ENCODE peak calls at places on chromosomes 3 and 15, in eight cellular contexts. C, U, A, S, F, X, N and P are unnamed samples.

GRCh38 chr15:84979651-84980050 is 2.0 kb upstream of the PDE8A start:
- DNase-seq in C (peak; percentile 68), U (no peak), A (no peak), S (no peak), F (no peak), X (no peak), N (no peak), P (no peak)

GRCh38 chr15:59812185-59812870 is 123.2 kb upstream of the BNIP2 start:
- DNase-seq in C (no peak), U (no peak), A (no peak), S (no peak), F (no peak), X (no peak), N (no peak), P (peak; percentile 91)

GRCh38 chr15:48058371-48058770 is 62.4 kb upstream of the SLC24A5 start:
- DNase-seq in C (no peak), U (no peak), A (no peak), S (no peak), F (no peak), X (no peak), N (no peak), P (peak; percentile 49)

GRCh38 chr15:33908396-33908795 is 59.9 kb upstream of the CHRM5 start:
- DNase-seq in C (no peak), U (no peak), A (no peak), S (no peak), F (peak; percentile 14), X (no peak), N (peak; percentile 34), P (no peak)

GRCh38 chr15:52134502-52135144 is 22.0 kb upstream of the BCL2L10 start:
- DNase-seq in C (no peak), U (no peak), A (no peak), S (no peak), F (no peak), X (no peak), N (no peak), P (no peak)

GRCh38 chr3:11195721-11196332 is 41.5 kb downstream of the HRH1 start:
- DNase-seq in C (no peak), U (no peak), A (no peak), S (no peak), F (peak; percentile 69), X (no peak), N (peak; percentile 79), P (peak; percentile 15)

GRCh38 chr3:160226740-160227048 is 1.5 kb downstream of the C3orf80 start:
- DNase-seq in C (no peak), U (no peak), A (no peak), S (no peak), F (no peak), X (no peak), N (no peak), P (no peak)

GRCh38 chr3:108089544-108089943 is 1.3 kb downstream of the CD47 start:
- DNase-seq in C (no peak), U (no peak), A (no peak), S (peak; percentile 18), F (peak; percentile 39), X (no peak), N (no peak), P (no peak)

GRCh38 chr3:40800343-40800742 is 275.6 kb downstream of the ZNF621 start:
- DNase-seq in C (no peak), U (peak; percentile 99), A (peak; percentile 2), S (peak; percentile 55), F (peak; percentile 2), X (no peak), N (peak; percentile 97), P (no peak)

GRCh38 chr15:70328137-70329115 is 230.7 kb upstream of the TLE3 start:
- DNase-seq in C (peak; percentile 44), U (no peak), A (no peak), S (peak; percentile 35), F (peak; percentile 55), X (no peak), N (peak; percentile 94), P (no peak)

GRCh38 chr3:72446406-72447058 is 401.7 kb downstream of the SHQ1 start:
- DNase-seq in C (no peak), U (no peak), A (no peak), S (peak; percentile 34), F (peak; percentile 49), X (no peak), N (peak; percentile 29), P (no peak)

GRCh38 chr15:72961326-72961725 is 90.9 kb upstream of the NEO1 start:
- DNase-seq in C (no peak), U (no peak), A (no peak), S (no peak), F (no peak), X (no peak), N (no peak), P (no peak)

GRCh38 chr3:195697582-195698324 is 23.0 kb upstream of the MUC20 start:
- DNase-seq in C (no peak), U (no peak), A (no peak), S (no peak), F (peak; percentile 39), X (no peak), N (peak; percentile 98), P (no peak)

GRCh38 chr3:99639579-99639978 is 1.2 kb downstream of the COL8A1 start:
- DNase-seq in C (no peak), U (no peak), A (no peak), S (no peak), F (no peak), X (no peak), N (no peak), P (peak; percentile 4)

GRCh38 chr15:44435893-44436667 is 8.7 kb downstream of the CTDSPL2 start:
- DNase-seq in C (no peak), U (no peak), A (no peak), S (no peak), F (peak; percentile 29), X (no peak), N (no peak), P (no peak)

GRCh38 chr3:113695426-113695817 is 1.0 kb downstream of the USF3 start:
- DNase-seq in C (no peak), U (no peak), A (no peak), S (peak; percentile 10), F (no peak), X (no peak), N (peak; percentile 35), P (no peak)

GRCh38 chr3:4505688-4506558 is 12.8 kb downstream of the ITPR1 start:
- DNase-seq in C (no peak), U (no peak), A (no peak), S (no peak), F (no peak), X (no peak), N (no peak), P (no peak)

GRCh38 chr3:126908752-126909275 is 74.1 kb upstream of the PLXNA1 start:
- DNase-seq in C (no peak), U (no peak), A (no peak), S (peak; percentile 53), F (peak; percentile 36), X (no peak), N (no peak), P (no peak)

GRCh38 chr3:17743660-17743995 is 1.2 kb upstream of the TBC1D5 start:
- DNase-seq in C (no peak), U (no peak), A (no peak), S (no peak), F (no peak), X (no peak), N (no peak), P (no peak)
- H3K4me3 ChIP-seq in C (no peak overlapping the region), U (peak overlapping the region; percentile 72), A (peak overlapping the region; percentile 70), S (peak overlapping the region; percentile 99), F (no peak overlapping the region), X (no peak overlapping the region), N (no peak overlapping the region), P (peak overlapping the region; percentile 73)

GRCh38 chr15:64846246-64846645 is 4.5 kb downstream of the PLEKHO2 start:
- DNase-seq in C (no peak), U (no peak), A (no peak), S (no peak), F (no peak), X (no peak), N (no peak), P (no peak)
- H3K4me3 ChIP-seq in C (no peak overlapping the region), U (no peak overlapping the region), A (no peak overlapping the region), S (no peak overlapping the region), F (no peak overlapping the region), X (no peak overlapping the region), N (no peak overlapping the region), P (no peak overlapping the region)

GRCh38 chr3:144948711-144949110 is 977.1 kb downstream of the DIPK2A start:
- DNase-seq in C (no peak), U (no peak), A (no peak), S (no peak), F (no peak), X (no peak), N (no peak), P (no peak)

GRCh38 chr3:144953959-144954358 is 982.3 kb downstream of the DIPK2A start:
- DNase-seq in C (no peak), U (no peak), A (no peak), S (no peak), F (no peak), X (no peak), N (no peak), P (no peak)
- H3K4me3 ChIP-seq in C (no peak overlapping the region), U (no peak overlapping the region), A (no peak overlapping the region), S (no peak overlapping the region), F (no peak overlapping the region), X (no peak overlapping the region), N (no peak overlapping the region), P (no peak overlapping the region)

GRCh38 chr15:88708256-88709054 is 69.6 kb downstream of the ISG20 start:
- DNase-seq in C (no peak), U (peak; percentile 1), A (no peak), S (no peak), F (no peak), X (no peak), N (no peak), P (no peak)

GRCh38 chr15:88707766-88708165 is 69.0 kb downstream of the ISG20 start:
- DNase-seq in C (no peak), U (no peak), A (no peak), S (no peak), F (no peak), X (no peak), N (no peak), P (no peak)

GRCh38 chr15:88704791-88705768 is 66.3 kb downstream of the ISG20 start:
- DNase-seq in C (peak; percentile 79), U (no peak), A (no peak), S (no peak), F (no peak), X (no peak), N (peak; percentile 33), P (no peak)

GRCh38 chr15:88703533-88703932 is 64.7 kb downstream of the ISG20 start:
- DNase-seq in C (no peak), U (no peak), A (no peak), S (no peak), F (no peak), X (no peak), N (no peak), P (no peak)

DNA sequence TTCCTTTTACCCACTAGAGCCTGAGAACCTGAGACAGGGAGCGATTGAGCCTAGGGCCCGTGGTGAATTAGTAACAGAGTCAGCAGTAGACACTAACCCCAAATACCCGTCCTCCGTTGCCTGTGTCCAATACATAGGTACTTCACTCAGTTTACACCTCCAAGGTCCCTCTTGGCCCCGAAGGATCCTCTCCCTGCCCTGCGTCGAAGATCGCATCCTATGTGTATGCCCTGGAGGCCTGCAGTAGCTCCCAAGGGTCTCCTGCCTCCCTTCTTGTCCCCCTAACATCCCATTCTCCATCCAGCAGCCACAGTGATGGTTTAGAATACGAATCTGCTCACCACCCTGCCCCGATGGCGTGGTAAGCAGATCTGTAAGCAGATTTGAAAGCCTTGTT is 67.0 kb downstream of the ISG20 start:
- DNase-seq in C (no peak), U (no peak), A (no peak), S (no peak), F (no peak), X (no peak), N (no peak), P (no peak)
- H3K4me3 ChIP-seq in C (peak overlapping the region; percentile 57), U (peak overlapping the region; percentile 49), A (no peak overlapping the region), S (no peak overlapping the region), F (no peak overlapping the region), X (no peak overlapping the region), N (peak overlapping the region; percentile 20), P (no peak overlapping the region)